ENCODE peak calls at places on chromosome 11, in seven cellular contexts. One of them, this sample, is unnamed.

GRCh38 chr11:111455291-111456085 is 56.7 kb downstream of the BTG4 start:
- DNase-seq in H1: no peak
- DNase-seq in GM12891: no peak
- DNase-seq in GM12878: no peak
- DNase-seq in HepG2: no peak
- DNase-seq in SK-N-SH: peak; percentile 7
- DNase-seq in K562: no peak
- DNase-seq in this sample: no peak

GRCh38 chr11:118870396-118871343 is 13.0 kb upstream of the CXCR5 start:
- DNase-seq in GM12878: peak; percentile 57
- DNase-seq in H1: no peak
- DNase-seq in GM12891: no peak
- DNase-seq in HepG2: peak; percentile 28
- DNase-seq in K562: no peak
- DNase-seq in SK-N-SH: peak; percentile 14
- DNase-seq in this sample: no peak

GRCh38 chr11:125892994-125893393 is 5.5 kb downstream of the HYLS1 start:
- DNase-seq in H1: no peak
- DNase-seq in HepG2: no peak
- DNase-seq in SK-N-SH: no peak
- DNase-seq in K562: no peak
- DNase-seq in GM12891: no peak
- DNase-seq in GM12878: no peak
- DNase-seq in this sample: no peak

GRCh38 chr11:122097419-122098001 is 18.5 kb downstream of the BLID start:
- DNase-seq in SK-N-SH: peak; percentile 32
- DNase-seq in H1: no peak
- DNase-seq in K562: no peak
- DNase-seq in GM12891: no peak
- DNase-seq in GM12878: no peak
- DNase-seq in HepG2: no peak
- DNase-seq in this sample: no peak

GRCh38 chr11:94201004-94201465 is 72.4 kb downstream of the PANX1 start:
- DNase-seq in SK-N-SH: no peak
- DNase-seq in HepG2: peak; percentile 94
- DNase-seq in GM12878: no peak
- DNase-seq in K562: no peak
- DNase-seq in H1: no peak
- DNase-seq in GM12891: no peak
- DNase-seq in this sample: no peak

GRCh38 chr11:123357990-123358827 is 71.9 kb upstream of the GRAMD1B start:
- DNase-seq in GM12891: peak; percentile 49
- DNase-seq in K562: no peak
- DNase-seq in HepG2: no peak
- DNase-seq in H1: no peak
- DNase-seq in SK-N-SH: peak; percentile 82
- DNase-seq in GM12878: peak; percentile 34
- DNase-seq in this sample: peak; percentile 50

GRCh38 chr11:88709567-88709966 is 356.2 kb downstream of the GRM5 start:
- DNase-seq in GM12878: no peak
- DNase-seq in HepG2: no peak
- DNase-seq in SK-N-SH: no peak
- DNase-seq in H1: no peak
- DNase-seq in K562: no peak
- DNase-seq in GM12891: no peak
- DNase-seq in this sample: no peak

GRCh38 chr11:61126266-61126665 is 24.0 kb downstream of the CD5 start:
- DNase-seq in H1: no peak
- DNase-seq in SK-N-SH: peak; percentile 70
- DNase-seq in GM12891: no peak
- DNase-seq in K562: no peak
- DNase-seq in HepG2: no peak
- DNase-seq in GM12878: no peak
- DNase-seq in this sample: no peak

GRCh38 chr11:72799441-72799840 is 5.6 kb upstream of the STARD10 start:
- DNase-seq in GM12878: no peak
- DNase-seq in HepG2: no peak
- DNase-seq in SK-N-SH: no peak
- DNase-seq in H1: no peak
- DNase-seq in K562: no peak
- DNase-seq in GM12891: no peak
- DNase-seq in this sample: no peak

GRCh38 chr11:60927061-60927592 is 2.9 kb downstream of the TMEM132A start:
- DNase-seq in HepG2: no peak
- DNase-seq in GM12891: no peak
- DNase-seq in SK-N-SH: no peak
- DNase-seq in GM12878: no peak
- DNase-seq in H1: no peak
- DNase-seq in K562: no peak
- DNase-seq in this sample: no peak

GRCh38 chr11:71462726-71463125 is 9.7 kb downstream of the NADSYN1 start:
- DNase-seq in GM12878: no peak
- DNase-seq in K562: no peak
- DNase-seq in SK-N-SH: no peak
- DNase-seq in H1: no peak
- DNase-seq in HepG2: no peak
- DNase-seq in GM12891: no peak
- DNase-seq in this sample: no peak

GRCh38 chr11:67996622-67997459 is 7.1 kb downstream of the UNC93B1 start:
- DNase-seq in HepG2: no peak
- DNase-seq in K562: peak; percentile 95
- DNase-seq in H1: peak; percentile 85
- DNase-seq in GM12878: no peak
- DNase-seq in SK-N-SH: peak; percentile 71
- DNase-seq in GM12891: no peak
- DNase-seq in this sample: peak; percentile 40

GRCh38 chr11:66338276-66339162 is 2.3 kb upstream of the RIN1 start:
- DNase-seq in K562: no peak
- DNase-seq in H1: no peak
- DNase-seq in GM12878: no peak
- DNase-seq in GM12891: no peak
- DNase-seq in SK-N-SH: no peak
- DNase-seq in HepG2: no peak
- DNase-seq in this sample: no peak

GRCh38 chr11:73240190-73240781 is 22.2 kb downstream of the P2RY2 start:
- DNase-seq in H1: no peak
- DNase-seq in HepG2: no peak
- DNase-seq in SK-N-SH: no peak
- DNase-seq in K562: no peak
- DNase-seq in GM12891: no peak
- DNase-seq in GM12878: no peak
- DNase-seq in this sample: no peak

GRCh38 chr11:73597956-73598718 is at the start of gene FAM168A:
- DNase-seq in K562: peak; percentile 94
- DNase-seq in GM12878: peak; percentile 86
- DNase-seq in HepG2: peak; percentile 97
- DNase-seq in H1: peak; percentile 91
- DNase-seq in SK-N-SH: peak; percentile 96
- DNase-seq in GM12891: peak; percentile 93
- DNase-seq in this sample: peak; percentile 90

GRCh38 chr11:114738954-114739353 is 60.6 kb downstream of the NXPE2 start:
- DNase-seq in K562: peak; percentile 30
- DNase-seq in HepG2: peak; percentile 27
- DNase-seq in SK-N-SH: peak; percentile 44
- DNase-seq in H1: peak; percentile 13
- DNase-seq in GM12878: no peak
- DNase-seq in GM12891: peak; percentile 10
- DNase-seq in this sample: no peak

DNA sequence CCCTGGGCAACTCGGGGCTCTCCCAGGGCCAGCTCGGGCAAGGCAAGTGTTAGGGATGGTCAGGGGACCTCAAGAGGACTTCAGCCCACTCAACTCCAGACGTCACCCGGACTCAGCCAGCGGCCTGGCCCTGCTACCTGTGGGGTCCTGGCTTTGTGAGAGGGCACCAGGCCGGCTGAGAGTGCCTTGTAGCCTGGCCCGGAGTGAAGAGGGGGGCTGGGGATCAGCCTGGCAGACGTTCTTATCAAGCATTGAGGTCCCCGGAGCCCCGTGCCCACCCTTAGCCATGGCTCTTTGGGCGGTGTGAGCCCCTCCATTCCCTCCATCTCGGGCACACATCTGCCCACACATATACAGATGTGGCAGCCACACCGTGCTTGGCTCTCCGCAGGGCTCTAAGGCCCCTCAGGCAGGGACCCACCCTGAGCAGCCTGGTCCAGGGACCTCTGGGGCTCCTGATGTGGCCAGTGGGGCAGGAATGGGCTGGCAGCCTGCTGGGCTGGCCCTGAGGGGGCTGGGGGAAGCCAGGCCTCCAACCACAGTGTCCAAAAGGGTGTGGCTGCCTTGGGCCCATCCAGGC is 15.3 kb downstream of the LSP1 start:
- DNase-seq in SK-N-SH: no peak
- DNase-seq in H1: no peak
- DNase-seq in GM12878: no peak
- DNase-seq in K562: no peak
- DNase-seq in GM12891: no peak
- DNase-seq in HepG2: no peak
- DNase-seq in this sample: no peak
- TF ChIP-seq POLR2AphosphoS5 in SK-N-SH: no peak
- TF ChIP-seq POLR2AphosphoS5 in H1: no peak
- TF ChIP-seq POLR2AphosphoS5 in GM12878: no peak
- TF ChIP-seq POLR2AphosphoS5 in K562: no peak
- TF ChIP-seq POLR2AphosphoS5 in GM12891: no peak
- TF ChIP-seq POLR2AphosphoS5 in HepG2: no peak
- TF ChIP-seq POLR2AphosphoS5 in this sample: no peak

GRCh38 chr11:47518212-47518959 is 34.5 kb downstream of the CELF1 start:
- DNase-seq in HepG2: no peak
- DNase-seq in GM12878: no peak
- DNase-seq in K562: no peak
- DNase-seq in H1: no peak
- DNase-seq in GM12891: no peak
- DNase-seq in SK-N-SH: no peak
- DNase-seq in this sample: no peak

GRCh38 chr11:47524200-47524874 is 28.6 kb downstream of the CELF1 start:
- DNase-seq in HepG2: no peak
- DNase-seq in H1: no peak
- DNase-seq in K562: no peak
- DNase-seq in GM12891: no peak
- DNase-seq in SK-N-SH: peak; percentile 34
- DNase-seq in GM12878: no peak
- DNase-seq in this sample: no peak

GRCh38 chr11:47527186-47527585 is 25.7 kb downstream of the CELF1 start:
- DNase-seq in GM12891: no peak
- DNase-seq in SK-N-SH: no peak
- DNase-seq in K562: no peak
- DNase-seq in H1: no peak
- DNase-seq in GM12878: no peak
- DNase-seq in HepG2: no peak
- DNase-seq in this sample: no peak

DNA sequence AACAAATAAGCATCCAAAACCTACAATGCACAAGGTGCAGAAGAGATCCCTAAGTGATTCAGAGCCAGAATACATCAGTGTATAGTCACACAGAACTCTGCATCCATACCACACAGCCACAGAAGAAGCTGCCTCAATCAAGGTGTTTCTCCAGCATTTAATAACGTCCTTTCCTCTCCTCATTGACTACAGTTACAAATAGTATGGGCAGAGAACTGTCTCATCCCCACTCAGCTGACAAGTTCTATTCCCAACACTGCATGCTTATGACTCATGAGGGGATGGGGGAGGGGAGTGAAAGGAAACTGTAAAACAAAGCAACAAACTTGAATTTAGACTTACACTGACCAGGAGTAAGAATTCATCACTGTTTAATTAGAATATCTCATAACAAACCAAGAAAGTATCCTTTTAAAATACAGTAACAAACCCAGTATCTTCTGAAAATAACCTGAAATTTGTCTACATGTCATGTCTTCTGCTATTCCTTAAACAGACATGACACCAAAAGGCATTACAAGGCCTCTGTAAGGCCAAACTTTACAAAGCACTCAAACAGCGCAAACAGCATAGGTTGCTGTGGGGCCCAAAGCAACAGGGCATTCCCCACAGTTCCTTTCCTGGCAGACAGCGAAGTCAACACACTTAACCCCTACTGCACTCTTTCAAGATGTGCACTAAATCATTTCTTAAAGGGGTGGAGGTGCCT is 29.3 kb downstream of the CELF1 start:
- DNase-seq in SK-N-SH: no peak
- DNase-seq in H1: no peak
- DNase-seq in HepG2: peak; percentile 36
- DNase-seq in GM12891: no peak
- DNase-seq in K562: peak; percentile 48
- DNase-seq in GM12878: no peak
- DNase-seq in this sample: no peak
- TF ChIP-seq TAF1 in SK-N-SH: no peak
- TF ChIP-seq TAF1 in H1: no peak
- TF ChIP-seq TAF1 in HepG2: no peak
- TF ChIP-seq TAF1 in GM12891: no peak
- TF ChIP-seq TAF1 in K562: no peak
- TF ChIP-seq TAF1 in GM12878: no peak
- TF ChIP-seq TAF1 in this sample: no peak

GRCh38 chr11:119910056-119910455 is 181.1 kb upstream of the NECTIN1 start:
- DNase-seq in K562: no peak
- DNase-seq in H1: no peak
- DNase-seq in GM12891: no peak
- DNase-seq in SK-N-SH: no peak
- DNase-seq in HepG2: no peak
- DNase-seq in GM12878: no peak
- DNase-seq in this sample: no peak
- TF ChIP-seq POLR2AphosphoS5 in K562: no peak
- TF ChIP-seq POLR2AphosphoS5 in H1: no peak
- TF ChIP-seq POLR2AphosphoS5 in GM12891: no peak
- TF ChIP-seq POLR2AphosphoS5 in SK-N-SH: no peak
- TF ChIP-seq POLR2AphosphoS5 in HepG2: no peak
- TF ChIP-seq POLR2AphosphoS5 in GM12878: no peak
- TF ChIP-seq POLR2AphosphoS5 in this sample: no peak

DNA sequence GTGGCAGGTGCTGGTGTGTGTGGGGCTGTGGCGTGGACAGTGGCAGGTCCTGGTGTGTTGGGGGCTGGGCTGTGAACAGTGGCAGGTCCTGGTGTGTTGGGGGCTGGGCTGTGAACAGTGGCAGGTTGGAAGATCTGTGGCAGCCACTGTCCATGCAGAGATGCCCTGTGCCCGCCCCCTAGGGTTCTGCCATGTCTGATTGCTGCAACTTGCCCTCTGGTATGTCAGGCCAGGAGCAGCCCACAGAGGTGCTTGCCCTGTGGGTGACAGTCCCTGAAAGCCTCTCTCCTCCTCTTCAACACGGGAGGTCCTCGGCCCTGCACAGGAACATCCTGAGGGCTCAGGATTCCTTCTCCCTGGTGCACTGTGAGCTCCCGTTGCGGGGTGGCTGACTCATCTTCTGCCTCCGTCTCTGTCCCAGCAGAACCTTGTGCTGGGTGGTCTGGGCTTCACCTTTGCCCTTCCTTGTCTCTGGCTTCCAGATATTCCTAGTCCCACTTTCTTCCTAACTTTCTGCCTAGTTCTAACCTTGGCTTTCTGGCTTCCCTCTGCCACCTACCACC is 13.5 kb downstream of the OPCML start:
- DNase-seq in K562: no peak
- DNase-seq in GM12878: no peak
- DNase-seq in GM12891: no peak
- DNase-seq in HepG2: no peak
- DNase-seq in H1: no peak
- DNase-seq in SK-N-SH: no peak
- DNase-seq in this sample: no peak
- TF ChIP-seq TAF1 in K562: no peak
- TF ChIP-seq TAF1 in GM12878: no peak
- TF ChIP-seq TAF1 in GM12891: no peak
- TF ChIP-seq TAF1 in HepG2: no peak
- TF ChIP-seq TAF1 in H1: no peak
- TF ChIP-seq TAF1 in SK-N-SH: no peak
- TF ChIP-seq TAF1 in this sample: no peak